ENCODE peak calls at places on chromosomes 5 and 9, in nine cellular contexts. Y is KBM-7; S is stimulated activated naive CD4-positive, alpha-beta T cell treated with Interleukin-2 at 50 U/mL for 16 hours; D is ACHN; G is NAMALWA; O is AG04449; K is LoVo; J is GDM1; M is type B pancreatic cell. I is an unnamed sample.

GRCh38 chr5:9507974-9508373 is 37.9 kb downstream of the SEMA5A start:
- DNase-seq in Y (no peak), S (no peak), J (no peak), K (no peak), O (peak; percentile 24), M (no peak), D (no peak), G (no peak), I (no peak)

GRCh38 chr5:36070687-36071571 is 4.2 kb upstream of the UGT3A2 start:
- DNase-seq in K (peak; percentile 32), J (no peak), O (no peak), Y (no peak), S (no peak), M (no peak), G (peak; percentile 25), D (peak; percentile 31), I (no peak)

GRCh38 chr5:31523041-31523440 is 8.9 kb downstream of the DROSHA start:
- DNase-seq in O (no peak), M (no peak), K (no peak), J (no peak), D (no peak), G (no peak), Y (no peak), S (no peak), I (no peak)

GRCh38 chr9:98081477-98082219 is 25.1 kb downstream of the NANS start:
- DNase-seq in G (no peak), Y (no peak), J (no peak), M (no peak), D (peak; percentile 27), S (peak; percentile 35), O (peak; percentile 24), K (peak; percentile 26), I (no peak)

GRCh38 chr5:168059111-168059510 is 232.3 kb upstream of the WWC1 start:
- DNase-seq in Y (no peak), K (no peak), G (no peak), M (no peak), D (no peak), J (no peak), O (no peak), S (no peak), I (no peak)

GRCh38 chr5:94308442-94308841 is 310.0 kb downstream of the KIAA0825 start:
- DNase-seq in K (no peak), Y (no peak), G (no peak), D (no peak), S (no peak), O (no peak), M (no peak), J (no peak), I (no peak)

GRCh38 chr5:172285226-172286143 is 1.9 kb upstream of the UBTD2 start:
- DNase-seq in O (no peak), J (no peak), Y (no peak), S (no peak), G (no peak), D (no peak), K (no peak), M (no peak), I (no peak)

GRCh38 chr5:126002222-126002897 is 420.8 kb upstream of the GRAMD2B start:
- DNase-seq in D (peak; percentile 83), K (no peak), Y (no peak), S (no peak), O (peak; percentile 84), J (no peak), G (no peak), M (no peak), I (no peak)

GRCh38 chr9:79134654-79135053 is 437.1 kb upstream of the TLE4 start:
- DNase-seq in M (no peak), D (peak; percentile 15), S (no peak), Y (peak; percentile 24), K (peak; percentile 20), G (peak; percentile 26), J (no peak), O (no peak), I (no peak)

GRCh38 chr9:123034881-123035465 is 1.5 kb downstream of the GPR21 start:
- DNase-seq in S (no peak), K (no peak), J (peak; percentile 87), O (no peak), G (no peak), Y (no peak), D (no peak), M (no peak), I (no peak)

GRCh38 chr9:1077616-1078015 is 27.5 kb downstream of the DMRT2 start:
- DNase-seq in Y (peak; percentile 56), M (no peak), D (no peak), K (no peak), G (peak; percentile 31), S (no peak), J (no peak), O (no peak), I (no peak)

GRCh38 chr5:1343931-1344901 is 683 bp downstream of the CLPTM1L start:
- DNase-seq in D (peak; percentile 16), J (no peak), Y (no peak), O (no peak), G (peak; percentile 48), S (no peak), M (no peak), K (no peak), I (no peak)

GRCh38 chr9:108331596-108331995 is 524.2 kb downstream of the ACTL7B start:
- DNase-seq in S (no peak), K (no peak), J (no peak), Y (no peak), G (no peak), D (no peak), O (no peak), M (no peak), I (no peak)

GRCh38 chr5:159156839-159157238 is 52.5 kb downstream of the RNF145 start:
- DNase-seq in Y (peak; percentile 75), M (no peak), J (peak; percentile 14), G (peak; percentile 79), D (peak; percentile 59), S (no peak), O (no peak), K (peak; percentile 73), I (peak; percentile 4)

GRCh38 chr9:16824545-16825041 is 45.9 kb downstream of the BNC2 start:
- DNase-seq in M (no peak), D (peak; percentile 19), S (no peak), O (no peak), J (no peak), K (no peak), Y (peak; percentile 1), G (no peak), I (no peak)

GRCh38 chr5:171162165-171162564 is 146.9 kb upstream of the TLX3 start:
- DNase-seq in J (no peak), S (no peak), K (no peak), G (no peak), M (no peak), Y (no peak), O (no peak), D (no peak), I (no peak)

GRCh38 chr9:131188986-131189385 is 63.6 kb downstream of the NUP214 start:
- DNase-seq in Y (no peak), D (no peak), G (no peak), M (no peak), J (no peak), S (no peak), O (no peak), K (no peak), I (no peak)

GRCh38 chr9:119272500-119273211 is 96.6 kb downstream of the BRINP1 start:
- DNase-seq in G (no peak), Y (no peak), O (no peak), M (no peak), D (peak; percentile 12), S (no peak), J (no peak), K (no peak), I (no peak)

GRCh38 chr9:96008502-96009222 is 133.2 kb downstream of the ERCC6L2 start:
- DNase-seq in O (no peak), G (no peak), S (no peak), Y (no peak), M (no peak), K (no peak), J (no peak), D (peak; percentile 24), I (no peak)

GRCh38 chr9:27154923-27155322 is 45.9 kb downstream of the TEK start:
- DNase-seq in S (no peak), G (no peak), O (peak; percentile 78), J (no peak), Y (peak; percentile 44), K (peak; percentile 6), M (no peak), D (no peak), I (no peak)

GRCh38 chr5:81893961-81894360 is 77.9 kb upstream of the ATG10 start:
- DNase-seq in D (no peak), K (no peak), S (no peak), G (no peak), J (no peak), Y (peak; percentile 16), O (no peak), M (no peak), I (no peak)

GRCh38 chr9:68416891-68417570 is 60.6 kb downstream of the PGM5 start:
- DNase-seq in O (no peak), D (peak; percentile 15), G (peak; percentile 68), J (no peak), M (no peak), S (no peak), Y (peak; percentile 21), K (no peak), I (no peak)

GRCh38 chr5:82918311-82919031 is 158.7 kb downstream of the TMEM167A start:
- DNase-seq in G (no peak), S (no peak), M (no peak), Y (no peak), O (no peak), D (no peak), J (no peak), K (no peak), I (no peak)

GRCh38 chr5:169637085-169637855 is at the start of gene DOCK2:
- DNase-seq in D (peak; percentile 36), Y (peak; percentile 93), O (no peak), G (peak; percentile 89), J (peak; percentile 81), M (no peak), K (no peak), S (peak; percentile 64), I (peak; percentile 64)

GRCh38 chr9:34511160-34511513 is 11.7 kb downstream of the ENHO start:
- DNase-seq in K (no peak), D (no peak), G (no peak), Y (no peak), J (no peak), O (no peak), S (no peak), M (no peak), I (no peak)

GRCh38 chr5:148808864-148809642 is 17.4 kb upstream of the ADRB2 start:
- DNase-seq in J (peak; percentile 54), Y (peak; percentile 95), G (peak; percentile 70), D (no peak), S (peak; percentile 26), M (no peak), K (peak; percentile 34), O (no peak), I (no peak)

GRCh38 chr5:171342362-171343111 is 33.5 kb downstream of the TLX3 start:
- DNase-seq in D (peak; percentile 62), J (peak; percentile 24), K (peak; percentile 50), G (peak; percentile 78), S (no peak), O (peak; percentile 7), M (no peak), Y (peak; percentile 74), I (peak; percentile 6)

GRCh38 chr9:105114318-105114717 is 130.1 kb upstream of the SLC44A1 start:
- DNase-seq in J (no peak), G (peak; percentile 18), S (no peak), O (no peak), M (no peak), D (no peak), Y (no peak), K (no peak), I (no peak)

GRCh38 chr9:76904661-76905457 is 1.1 kb downstream of the PRUNE2 start:
- DNase-seq in S (no peak), O (no peak), M (no peak), K (no peak), J (no peak), G (no peak), Y (no peak), D (peak; percentile 31), I (no peak)

GRCh38 chr5:139925650-139926640 is 117.2 kb downstream of the NRG2 start:
- DNase-seq in D (no peak), Y (no peak), K (no peak), S (no peak), J (no peak), M (no peak), G (no peak), O (no peak), I (no peak)

GRCh38 chr5:52015760-52016159 is 632.5 kb downstream of the ISL1 start:
- DNase-seq in J (no peak), O (no peak), D (no peak), S (no peak), M (no peak), K (no peak), G (no peak), Y (no peak), I (no peak)